ENCODE peak calls at places on chromosomes 3 and 15, in ten cellular contexts. Y, P, D, F, J, U, V, H, C and O are unnamed samples.

GRCh38 chr3:99626415-99626788 is 12.0 kb upstream of the COL8A1 start:
- DNase-seq in J (no peak), D (no peak), C (no peak), F (no peak), V (no peak), P (no peak), U (no peak), H (no peak), Y (no peak), O (no peak)

GRCh38 chr15:60442763-60443162 is 36.2 kb downstream of the ICE2 start:
- DNase-seq in P (peak; percentile 48), F (no peak), Y (no peak), V (no peak), C (no peak), D (no peak), H (no peak), U (no peak), J (no peak), O (no peak)

GRCh38 chr3:51274052-51274451 is 111.0 kb upstream of the MANF start:
- DNase-seq in H (no peak), C (no peak), P (no peak), V (no peak), D (no peak), F (no peak), Y (no peak), U (no peak), J (no peak), O (no peak)

GRCh38 chr3:167228135-167228534 is 152.0 kb downstream of the ZBBX start:
- DNase-seq in F (no peak), C (no peak), Y (no peak), D (no peak), H (no peak), U (no peak), P (peak; percentile 20), V (no peak), J (no peak), O (no peak)

GRCh38 chr3:12352253-12352652 is 63.4 kb downstream of the PPARG start:
- DNase-seq in U (no peak), P (no peak), V (no peak), C (no peak), D (no peak), F (no peak), J (no peak), Y (no peak), H (no peak), O (no peak)

GRCh38 chr15:67784856-67785430 is 40.4 kb upstream of the SKOR1 start:
- DNase-seq in J (no peak), C (no peak), F (no peak), Y (no peak), H (no peak), P (no peak), U (no peak), D (no peak), V (no peak), O (no peak)

GRCh38 chr15:92846716-92847115 is 53.4 kb upstream of the CHD2 start:
- DNase-seq in J (no peak), F (no peak), Y (no peak), C (no peak), P (peak; percentile 75), D (no peak), V (no peak), U (no peak), H (no peak), O (peak; percentile 21)

GRCh38 chr3:74393426-74393825 is 221.0 kb downstream of the CNTN3 start:
- DNase-seq in V (no peak), D (peak; percentile 14), C (no peak), F (no peak), J (no peak), U (no peak), Y (no peak), P (no peak), H (no peak), O (no peak)

GRCh38 chr15:33720952-33721351 is 247.3 kb upstream of the CHRM5 start:
- DNase-seq in C (no peak), H (no peak), D (no peak), Y (no peak), V (no peak), U (no peak), J (no peak), F (no peak), P (peak; percentile 84), O (peak; percentile 50)

GRCh38 chr3:106332884-106333283 is 464.1 kb upstream of the CBLB start:
- DNase-seq in J (no peak), C (no peak), P (peak; percentile 10), U (no peak), F (no peak), D (no peak), H (no peak), V (no peak), Y (no peak), O (no peak)

GRCh38 chr15:57667171-57667924 is 39.2 kb upstream of the POLR2M start:
- DNase-seq in P (peak; percentile 71), D (peak; percentile 37), U (no peak), F (peak; percentile 3), C (no peak), H (peak; percentile 75), V (no peak), J (no peak), Y (no peak), O (peak; percentile 82)

GRCh38 chr3:10693457-10693856 is 122.6 kb upstream of the SLC6A11 start:
- DNase-seq in Y (no peak), F (no peak), P (peak; percentile 3), H (no peak), U (no peak), V (no peak), J (no peak), D (no peak), C (no peak), O (no peak)

GRCh38 chr3:152879130-152879789 is 44.3 kb downstream of the P2RY1 start:
- DNase-seq in C (no peak), D (no peak), P (no peak), U (no peak), V (no peak), Y (no peak), H (no peak), J (no peak), F (no peak), O (no peak)

GRCh38 chr3:175668300-175668699 is 809.2 kb downstream of the NAALADL2 start:
- DNase-seq in P (peak; percentile 16), F (no peak), J (no peak), Y (no peak), H (no peak), V (no peak), D (no peak), C (no peak), U (no peak), O (no peak)

GRCh38 chr15:27714675-27715074 is 384.4 kb downstream of the OCA2 start:
- DNase-seq in V (no peak), F (no peak), Y (no peak), D (no peak), C (no peak), U (no peak), H (no peak), P (no peak), J (no peak), O (no peak)
- H3K9me3 ChIP-seq in V (peaks cover 9% of the 10 kb centered on the region), F (peaks cover 14% of the 10 kb centered on the region), Y (peaks cover 16% of the 10 kb centered on the region), D (no peaks in the 10 kb centered on the region), C (peaks cover 4% of the 10 kb centered on the region), U (no peaks in the 10 kb centered on the region), H (peaks cover 5% of the 10 kb centered on the region), P (peaks cover 15% of the 10 kb centered on the region), J (no peaks in the 10 kb centered on the region), O (no peaks in the 10 kb centered on the region)

GRCh38 chr3:38577089-38578080 is 72.1 kb downstream of the SCN5A start:
- DNase-seq in H (no peak), Y (peak; percentile 22), V (no peak), U (peak; percentile 16), F (no peak), P (no peak), J (no peak), D (no peak), C (no peak), O (no peak)
- H3K4me1 ChIP-seq in H (no peaks in the 10 kb centered on the region), Y (no peaks in the 10 kb centered on the region), V (no peaks in the 10 kb centered on the region), U (peaks cover 48% of the 10 kb centered on the region), F (peaks cover 13% of the 10 kb centered on the region), P (no peaks in the 10 kb centered on the region), J (no peaks in the 10 kb centered on the region), D (no peaks in the 10 kb centered on the region), C (no peaks in the 10 kb centered on the region), O (peaks cover 29% of the 10 kb centered on the region)

DNA sequence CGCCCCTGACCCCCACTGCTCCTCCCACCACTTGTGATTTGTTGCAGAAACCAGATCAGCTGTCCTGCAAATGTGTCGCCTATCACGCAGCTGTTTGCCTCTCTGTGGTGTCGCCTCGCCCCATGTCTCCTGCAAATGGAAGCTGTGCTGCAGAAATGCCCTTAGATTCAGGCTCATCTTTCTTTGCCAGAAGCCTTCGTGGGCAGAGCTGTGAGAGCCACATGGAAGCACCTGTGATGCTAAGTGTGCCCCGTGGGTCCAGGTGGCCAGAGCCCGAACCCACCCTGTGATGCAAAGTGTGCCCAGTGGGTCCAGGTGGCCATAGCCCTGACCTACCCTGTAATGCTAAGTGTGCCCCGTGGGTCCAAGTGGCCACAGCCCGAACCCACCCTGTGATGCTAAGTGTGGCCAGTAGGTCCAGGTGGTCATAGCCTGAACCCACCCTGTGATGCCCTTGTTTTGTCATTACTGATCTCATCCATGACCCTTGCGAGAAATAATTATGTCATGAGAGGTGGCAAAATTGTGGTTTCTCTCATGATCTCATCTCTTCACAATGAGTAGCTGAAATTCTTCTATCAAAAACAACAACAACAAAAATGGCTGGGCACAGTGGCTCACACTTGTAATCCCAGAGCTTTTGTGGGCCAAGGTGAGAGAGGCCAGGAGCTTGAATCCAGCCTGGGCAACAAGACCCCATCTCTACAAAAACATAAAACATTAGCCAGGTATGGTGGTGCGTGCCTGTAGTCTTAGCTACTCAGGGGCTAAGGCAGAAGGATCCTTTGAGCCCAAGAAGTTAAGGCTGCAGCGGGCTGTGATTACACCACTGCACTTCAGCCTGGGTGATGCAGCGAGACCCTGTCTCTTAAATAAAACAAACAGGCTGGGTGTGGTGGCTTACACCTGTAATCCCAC is 187.4 kb downstream of the GOLGA6L6 start:
- DNase-seq in H (no peak), D (peak; percentile 5), P (no peak), V (peak; percentile 79), J (no peak), F (no peak), C (no peak), U (no peak), Y (peak; percentile 55), O (no peak)
- H3K9me3 ChIP-seq in H (peaks cover 25% of the 10 kb centered on the region), D (no peaks in the 10 kb centered on the region), P (peaks cover 82% of the 10 kb centered on the region), V (no peaks in the 10 kb centered on the region), J (no peaks in the 10 kb centered on the region), F (peaks cover 13% of the 10 kb centered on the region), C (peaks cover 87% of the 10 kb centered on the region), U (no peaks in the 10 kb centered on the region), Y (no peaks in the 10 kb centered on the region), O (peaks cover 30% of the 10 kb centered on the region)

DNA sequence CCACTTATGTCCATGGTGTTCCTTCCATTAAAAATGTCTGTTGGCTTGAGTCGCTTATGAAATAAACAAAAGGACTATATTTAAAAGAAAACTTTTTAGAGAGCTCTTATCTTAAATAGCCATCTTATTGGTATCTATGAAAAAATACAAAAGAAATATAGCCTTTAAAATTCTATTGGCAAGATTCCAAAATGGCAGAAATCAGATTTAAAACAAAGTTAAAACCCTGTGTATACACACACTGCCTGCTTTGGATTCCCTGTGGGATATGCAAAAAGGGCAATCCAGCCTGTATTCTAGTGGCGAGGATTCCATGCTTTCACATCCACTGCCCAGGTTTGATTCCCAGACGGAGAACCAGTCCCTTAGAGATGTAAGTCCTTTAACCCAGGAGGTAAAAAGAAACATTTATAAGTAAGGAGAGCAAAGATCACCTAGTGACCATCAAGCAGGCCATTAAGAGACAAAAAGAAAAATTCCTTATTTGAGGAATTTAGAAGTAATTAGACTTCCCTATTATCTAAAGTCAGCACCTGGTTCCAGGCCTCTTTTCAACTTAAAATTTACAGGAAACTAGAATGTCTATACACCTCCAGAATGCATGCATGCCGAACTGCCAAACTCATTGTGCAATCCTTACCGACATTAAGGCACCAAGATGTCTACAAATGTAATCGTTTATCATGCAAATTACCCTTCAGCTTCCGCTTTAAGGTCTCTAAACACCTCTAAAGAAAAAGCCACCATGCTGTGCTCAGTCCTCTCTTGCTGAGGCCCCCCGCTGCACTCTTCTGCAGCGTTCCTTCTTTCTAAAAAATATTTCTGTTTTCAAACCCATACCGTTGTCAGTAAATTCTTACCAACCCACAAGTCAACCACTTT is 69.6 kb upstream of the STRIT1 start:
- DNase-seq in U (no peak), D (no peak), P (no peak), Y (no peak), V (no peak), H (no peak), F (peak; percentile 84), J (no peak), C (no peak), O (peak; percentile 13)
- H3K4me1 ChIP-seq in U (peaks cover 1% of the 10 kb centered on the region), D (no peaks in the 10 kb centered on the region), P (no peaks in the 10 kb centered on the region), Y (no peaks in the 10 kb centered on the region), V (no peaks in the 10 kb centered on the region), H (no peaks in the 10 kb centered on the region), F (no peaks in the 10 kb centered on the region), J (no peaks in the 10 kb centered on the region), C (no peaks in the 10 kb centered on the region), O (no peaks in the 10 kb centered on the region)